ENCODE peak calls at places on chromosomes 7 and 10, in six cellular contexts. C, P, W, B, L and J are unnamed samples. For H3K36me3, the result is how much of the 10 kb centered on the place peaks cover.

GRCh38 chr10:69505636-69506318 is 54.5 kb downstream of the TSPAN15 start:
- DNase-seq in C (no peak), P (no peak), W (no peak), B (no peak), L (no peak), J (no peak)

GRCh38 chr7:112707655-112708054 is 82.5 kb downstream of the TMEM168 start:
- DNase-seq in C (no peak), P (no peak), W (no peak), B (no peak), L (no peak), J (no peak)

GRCh38 chr10:133010095-133010837 is 67.9 kb upstream of the CFAP46 start:
- DNase-seq in C (no peak), P (no peak), W (no peak), B (no peak), L (no peak), J (no peak)

GRCh38 chr10:32985781-32986350 is 27.8 kb upstream of the ITGB1 start:
- DNase-seq in C (no peak), P (peak), W (peak), B (peak), L (no peak), J (no peak)

GRCh38 chr7:35424869-35425495 is 171.1 kb upstream of the TBX20 start:
- DNase-seq in C (peak), P (peak), W (peak), B (peak), L (peak), J (peak)

GRCh38 chr7:2112261-2113203 is 120.2 kb downstream of the MAD1L1 start:
- DNase-seq in C (no peak), P (no peak), W (no peak), B (no peak), L (no peak), J (no peak)

GRCh38 chr7:112649560-112649959 is 140.6 kb downstream of the TMEM168 start:
- DNase-seq in C (no peak), P (no peak), W (no peak), B (peak), L (no peak), J (no peak)

GRCh38 chr10:112915590-112916572 is 34.2 kb upstream of the TCF7L2 start:
- DNase-seq in C (no peak), P (peak), W (no peak), B (no peak), L (no peak), J (no peak)

GRCh38 chr10:88879754-88880286 is at the start of gene STAMBPL1:
- DNase-seq in C (no peak), P (no peak), W (peak), B (no peak), L (peak), J (peak)

GRCh38 chr7:122350701-122351100 is 46.2 kb upstream of the FEZF1 start:
- DNase-seq in C (no peak), P (no peak), W (no peak), B (no peak), L (no peak), J (no peak)

GRCh38 chr7:148986737-148987009 is 41.6 kb downstream of the PDIA4 start:
- DNase-seq in C (no peak), P (no peak), W (no peak), B (no peak), L (no peak), J (no peak)

GRCh38 chr7:134016223-134016941 is 110.8 kb upstream of the LRGUK start:
- DNase-seq in C (no peak), P (peak), W (peak), B (peak), L (peak), J (no peak)

GRCh38 chr7:48105045-48105444 is 16.0 kb downstream of the UPP1 start:
- DNase-seq in C (no peak), P (no peak), W (no peak), B (no peak), L (no peak), J (no peak)
- H3K36me3 ChIP-seq in C (half or more), P (under half), W (under half), B (half or more), L (under half), J (half or more)

DNA sequence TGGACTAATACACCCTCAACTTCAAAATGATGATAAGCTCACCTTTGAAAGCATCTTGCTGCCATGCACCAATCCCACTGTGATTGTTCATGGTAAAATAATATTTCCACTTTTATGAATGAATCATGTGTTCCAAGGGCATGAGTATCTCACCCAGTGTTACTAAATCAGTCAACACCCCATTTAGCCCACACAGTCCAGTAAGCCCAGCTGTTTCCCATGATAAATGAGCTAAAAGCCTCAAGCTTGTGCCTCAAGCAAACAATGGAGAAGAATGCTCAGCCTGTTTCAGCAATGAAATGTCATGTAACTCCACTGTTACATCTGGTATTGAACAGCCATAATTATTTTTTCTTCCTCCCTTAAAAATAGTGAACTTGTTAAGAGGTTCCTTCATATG is 442.5 kb downstream of the XPNPEP1 start:
- DNase-seq in C (no peak), P (no peak), W (no peak), B (no peak), L (no peak), J (no peak)
- H3K4me3 ChIP-seq in C (no peak), P (no peak), W (no peak), B (no peak), L (no peak), J (no peak)

GRCh38 chr10:66535418-66535817 is 390.4 kb upstream of the LRRTM3 start:
- DNase-seq in C (no peak), P (no peak), W (no peak), B (no peak), L (no peak), J (no peak)
- TF ChIP-seq CTCF in C (no peak), P (no peak), W (no peak), B (no peak), L (no peak), J (no peak)

GRCh38 chr7:47299496-47299895 is 282.4 kb downstream of the TNS3 start:
- DNase-seq in C (no peak), P (no peak), W (no peak), B (no peak), L (no peak), J (no peak)

GRCh38 chr7:47295606-47296005 is 286.3 kb downstream of the TNS3 start:
- DNase-seq in C (no peak), P (no peak), W (no peak), B (no peak), L (no peak), J (no peak)

GRCh38 chr7:47294569-47295222 is 287.2 kb downstream of the TNS3 start:
- DNase-seq in C (no peak), P (no peak), W (no peak), B (no peak), L (no peak), J (no peak)

GRCh38 chr7:47298636-47299035 is 283.3 kb downstream of the TNS3 start:
- DNase-seq in C (no peak), P (no peak), W (no peak), B (no peak), L (no peak), J (no peak)

GRCh38 chr7:47297120-47297519 is 284.8 kb downstream of the TNS3 start:
- DNase-seq in C (no peak), P (no peak), W (no peak), B (no peak), L (no peak), J (no peak)
- H3K36me3 ChIP-seq in C (under half), P (under half), W (under half), B (under half), L (under half), J (under half)

GRCh38 chr10:75109459-75109778 is 2.0 kb upstream of the SAMD8 start:
- DNase-seq in C (no peak), P (no peak), W (no peak), B (no peak), L (no peak), J (no peak)

GRCh38 chr10:75108684-75109458 is 2.6 kb upstream of the SAMD8 start:
- DNase-seq in C (no peak), P (no peak), W (peak), B (no peak), L (no peak), J (no peak)

GRCh38 chr10:75111906-75112703 is 649 bp downstream of the SAMD8 start:
- DNase-seq in C (peak), P (peak), W (peak), B (peak), L (peak), J (no peak)

GRCh38 chr10:75111367-75111905 is at the start of gene SAMD8:
- DNase-seq in C (peak), P (peak), W (peak), B (peak), L (peak), J (peak)

DNA sequence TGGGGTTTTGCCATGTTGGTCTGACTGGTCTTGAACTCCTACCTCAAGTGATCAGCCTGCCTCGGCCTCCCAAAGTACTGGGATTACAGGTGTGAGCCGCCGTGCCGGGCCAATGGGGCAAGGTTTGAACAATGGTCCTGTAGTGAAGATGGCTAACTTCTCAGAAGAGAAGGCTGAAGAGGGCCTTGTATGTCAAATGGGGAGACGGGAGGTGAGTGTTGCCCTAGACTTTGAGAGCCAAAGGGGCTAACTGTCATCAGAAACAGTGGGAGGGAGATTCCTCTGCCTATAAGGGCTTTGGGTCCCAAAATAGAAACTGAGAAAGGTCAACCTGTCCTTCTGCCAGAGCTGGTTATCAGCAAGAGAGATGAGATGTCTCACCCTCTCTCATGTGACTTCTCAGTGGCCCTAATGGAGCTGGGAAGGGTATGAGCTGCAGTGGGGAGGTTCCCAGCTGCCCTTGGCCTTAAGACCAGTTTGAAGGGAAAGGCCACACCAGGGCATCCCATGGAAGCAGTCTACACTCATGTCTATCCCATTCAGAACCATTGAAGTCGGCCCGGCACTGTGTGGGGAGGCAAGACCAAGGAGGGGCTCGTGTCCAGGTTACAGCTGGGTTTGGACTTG is 1.3 kb upstream of the SAMD8 start:
- DNase-seq in C (no peak), P (no peak), W (no peak), B (no peak), L (peak), J (no peak)
- H3K4me3 ChIP-seq in C (no peak), P (peak), W (peak), B (no peak), L (no peak), J (peak)

GRCh38 chr7:29808075-29808786 is 1.9 kb downstream of the WIPF3 start:
- DNase-seq in C (no peak), P (peak), W (no peak), B (no peak), L (no peak), J (no peak)

GRCh38 chr7:29806793-29807178 is 478 bp downstream of the WIPF3 start:
- DNase-seq in C (no peak), P (no peak), W (no peak), B (no peak), L (peak), J (no peak)

GRCh38 chr7:29805031-29805430 is 1.3 kb upstream of the WIPF3 start:
- DNase-seq in C (no peak), P (no peak), W (no peak), B (no peak), L (no peak), J (no peak)

GRCh38 chr7:29807179-29807841 is 1.0 kb downstream of the WIPF3 start:
- DNase-seq in C (peak), P (no peak), W (no peak), B (no peak), L (peak), J (no peak)

GRCh38 chr7:29806131-29806792 is at the start of gene WIPF3:
- DNase-seq in C (no peak), P (peak), W (no peak), B (no peak), L (peak), J (no peak)
- TF ChIP-seq CTCF in C (no peak), P (no peak), W (no peak), B (no peak), L (no peak), J (no peak)

GRCh38 chr10:122421747-122422146 is 32.7 kb upstream of the ARMS2 start:
- DNase-seq in C (no peak), P (peak), W (no peak), B (no peak), L (no peak), J (no peak)

GRCh38 chr10:122419890-122420623 is 34.4 kb upstream of the ARMS2 start:
- DNase-seq in C (no peak), P (peak), W (no peak), B (peak), L (peak), J (no peak)

GRCh38 chr10:122421054-122421625 is 33.3 kb upstream of the ARMS2 start:
- DNase-seq in C (no peak), P (no peak), W (no peak), B (no peak), L (no peak), J (no peak)

GRCh38 chr10:122419016-122419415 is 35.4 kb upstream of the ARMS2 start:
- DNase-seq in C (no peak), P (no peak), W (no peak), B (no peak), L (no peak), J (no peak)

GRCh38 chr10:122420624-122421007 is 33.8 kb upstream of the ARMS2 start:
- DNase-seq in C (no peak), P (peak), W (no peak), B (no peak), L (no peak), J (no peak)
- H3K36me3 ChIP-seq in C (under half), P (under half), W (under half), B (under half), L (under half), J (under half)